ENCODE peak calls at places on chromosomes 4 and X, in eight cellular contexts. Y is naive thymus-derived CD4-positive, alpha-beta T cell; C is ascending aorta; B is uterus; S is psoas muscle; Z is lower lobe of right lung; A is tibial artery; P is BE2C. W is an unnamed sample.

GRCh38 chrX:4844376-4844775 is 1130.9 kb upstream of the PRKX start:
- DNase-seq in P (no peak), A (no peak), B (no peak), Z (no peak), S (no peak), C (no peak), Y (no peak), W (no peak)

GRCh38 chr4:15654556-15655222 is 468 bp downstream of the FBXL5 start:
- DNase-seq in S (peak; percentile 45), Y (peak; percentile 18), C (peak; percentile 72), Z (peak; percentile 67), A (peak; percentile 52), P (peak; percentile 50), B (peak; percentile 42), W (peak; percentile 61)

GRCh38 chrX:109600114-109600710 is 24.8 kb downstream of the KCNE5 start:
- DNase-seq in Y (no peak), S (no peak), C (no peak), B (no peak), Z (no peak), A (peak; percentile 28), P (no peak), W (peak; percentile 21)

GRCh38 chr4:74623041-74623440 is 171.3 kb downstream of the BTC start:
- DNase-seq in B (no peak), Y (peak; percentile 47), Z (no peak), C (no peak), S (no peak), P (peak; percentile 9), A (no peak), W (peak; percentile 51)

GRCh38 chr4:172826346-172826745 is 342.3 kb upstream of the GALNT7 start:
- DNase-seq in P (no peak), B (no peak), Y (no peak), Z (no peak), C (no peak), S (no peak), A (no peak), W (peak; percentile 5)

GRCh38 chr4:37132351-37132989 is 112.1 kb upstream of the NWD2 start:
- DNase-seq in Z (no peak), Y (no peak), S (no peak), C (no peak), A (no peak), B (no peak), P (no peak), W (no peak)

GRCh38 chr4:51901363-51901762 is 58.4 kb downstream of the DCUN1D4 start:
- DNase-seq in Z (no peak), C (no peak), A (no peak), S (no peak), P (no peak), Y (no peak), B (no peak), W (no peak)

GRCh38 chrX:101232316-101232715 is 12.7 kb downstream of the DRP2 start:
- DNase-seq in Z (no peak), C (no peak), P (no peak), B (no peak), A (no peak), Y (no peak), S (no peak), W (peak; percentile 23)

GRCh38 chr4:159018062-159018629 is 84.7 kb upstream of the RAPGEF2 start:
- DNase-seq in Y (no peak), Z (no peak), C (no peak), S (no peak), P (peak; percentile 21), A (no peak), B (no peak), W (no peak)

GRCh38 chr4:147351083-147351787 is 129.7 kb upstream of the EDNRA start:
- DNase-seq in P (no peak), A (no peak), Y (no peak), Z (no peak), S (no peak), C (no peak), B (no peak), W (peak; percentile 18)

GRCh38 chr4:37381040-37381668 is 136.6 kb downstream of the NWD2 start:
- DNase-seq in C (no peak), Z (no peak), Y (no peak), B (no peak), S (no peak), A (no peak), P (no peak), W (no peak)

GRCh38 chrX:34300871-34301270 is 168.8 kb upstream of the FAM47A start:
- DNase-seq in A (no peak), P (peak; percentile 32), C (no peak), B (no peak), Z (no peak), Y (peak; percentile 6), S (no peak), W (peak; percentile 28)

GRCh38 chr4:53734584-53735363 is 143.5 kb upstream of the LNX1 start:
- DNase-seq in P (no peak), Y (no peak), C (no peak), S (no peak), A (no peak), B (no peak), Z (no peak), W (peak; percentile 89)

GRCh38 chrX:118644378-118644777 is 83.0 kb upstream of the IL13RA1 start:
- DNase-seq in S (no peak), A (no peak), P (no peak), C (no peak), Y (no peak), Z (no peak), B (no peak), W (peak; percentile 51)

GRCh38 chr4:161314371-161314770 is 849.4 kb downstream of the FSTL5 start:
- DNase-seq in A (no peak), P (no peak), Y (no peak), B (no peak), Z (no peak), S (no peak), C (no peak), W (no peak)

GRCh38 chrX:55623100-55623499 is at the start of gene FOXR2:
- DNase-seq in B (no peak), C (no peak), P (no peak), Z (no peak), S (no peak), Y (no peak), A (no peak), W (no peak)

GRCh38 chrX:55624403-55624802 is 1.2 kb downstream of the FOXR2 start:
- DNase-seq in C (no peak), Y (no peak), P (no peak), B (no peak), S (no peak), A (no peak), Z (no peak), W (no peak)

GRCh38 chrX:55619547-55619946 is 3.7 kb upstream of the FOXR2 start:
- DNase-seq in P (no peak), B (no peak), Z (no peak), Y (no peak), S (no peak), C (no peak), A (no peak), W (no peak)
- H3K9me3 ChIP-seq in P (no peaks in the 10 kb centered on the region), B (no peaks in the 10 kb centered on the region), Z (no peaks in the 10 kb centered on the region), Y (no peaks in the 10 kb centered on the region), S (no peaks in the 10 kb centered on the region), C (no peaks in the 10 kb centered on the region), A (no peaks in the 10 kb centered on the region), W (no peaks in the 10 kb centered on the region)

DNA sequence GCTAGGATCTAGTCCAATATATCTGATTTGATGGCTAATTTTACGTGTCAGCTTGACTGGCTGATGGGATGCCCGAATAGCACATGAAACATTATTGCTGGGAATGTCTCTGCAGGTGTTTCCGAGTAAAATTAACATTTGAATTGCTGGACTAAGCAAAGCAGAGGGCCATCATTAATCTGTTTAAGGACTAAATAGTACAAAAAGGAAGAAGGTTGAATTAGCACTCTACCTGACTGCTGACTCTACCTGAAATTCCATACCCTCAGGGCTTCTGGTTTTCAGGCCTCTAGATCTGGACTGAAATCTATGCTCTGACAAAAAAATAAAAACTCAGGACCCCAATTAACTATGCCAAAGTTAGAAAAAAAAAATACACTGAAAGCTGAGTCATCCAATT is 1021.9 kb downstream of the FAM133A start:
- DNase-seq in B (no peak), A (no peak), S (no peak), Z (no peak), P (no peak), C (no peak), Y (no peak), W (no peak)
- H3K9me3 ChIP-seq in B (no peaks in the 10 kb centered on the region), A (no peaks in the 10 kb centered on the region), S (no peaks in the 10 kb centered on the region), Z (no peaks in the 10 kb centered on the region), P (no peaks in the 10 kb centered on the region), C (no peaks in the 10 kb centered on the region), Y (no peaks in the 10 kb centered on the region), W (no peaks in the 10 kb centered on the region)

GRCh38 chrX:123140904-123141303 is 43.2 kb upstream of the GRIA3 start:
- DNase-seq in Y (no peak), A (no peak), S (no peak), Z (no peak), P (no peak), B (no peak), C (no peak), W (no peak)
- H3K9me3 ChIP-seq in Y (no peaks in the 10 kb centered on the region), A (no peaks in the 10 kb centered on the region), S (no peaks in the 10 kb centered on the region), Z (no peaks in the 10 kb centered on the region), P (no peaks in the 10 kb centered on the region), B (no peaks in the 10 kb centered on the region), C (no peaks in the 10 kb centered on the region), W (no peaks in the 10 kb centered on the region)

DNA sequence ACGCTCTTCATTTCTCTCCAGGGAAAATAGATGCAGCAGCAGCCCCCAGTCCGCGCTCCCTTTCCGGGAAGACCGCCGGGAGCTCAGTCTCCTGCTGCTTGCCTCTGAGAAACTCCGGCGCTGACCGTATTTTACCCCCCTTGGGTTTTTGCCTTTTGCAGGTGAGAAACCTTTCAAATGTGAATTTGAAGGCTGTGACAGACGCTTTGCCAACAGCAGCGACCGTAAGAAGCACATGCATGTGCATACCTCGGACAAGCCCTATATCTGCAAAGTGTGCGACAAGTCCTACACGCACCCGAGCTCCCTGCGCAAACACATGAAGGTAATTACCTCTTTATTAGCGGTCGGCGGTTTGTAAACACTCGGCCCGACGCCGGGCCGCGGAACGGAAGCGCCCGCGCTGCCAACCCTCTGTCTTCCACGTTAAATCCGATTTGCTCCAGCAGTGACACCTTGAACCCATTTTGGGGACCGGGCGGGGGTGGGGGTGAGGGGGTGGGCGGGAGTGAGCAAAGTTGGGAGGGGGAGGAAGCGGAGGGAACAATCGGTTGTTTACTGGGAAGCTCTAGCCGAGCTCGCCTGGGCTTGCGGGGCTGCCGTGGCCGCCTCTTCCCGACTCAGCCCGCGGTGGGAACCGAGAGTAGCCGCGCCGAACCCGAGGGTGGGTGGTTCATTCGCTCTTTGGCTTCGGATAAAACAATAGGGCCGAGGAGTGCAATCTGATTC is 3.0 kb downstream of the ZIC3 start:
- DNase-seq in S (no peak), A (no peak), C (no peak), Z (no peak), Y (no peak), B (no peak), P (no peak), W (peak; percentile 0)
- H3K9me3 ChIP-seq in S (no peaks in the 10 kb centered on the region), A (no peaks in the 10 kb centered on the region), C (no peaks in the 10 kb centered on the region), Z (no peaks in the 10 kb centered on the region), Y (no peaks in the 10 kb centered on the region), B (no peaks in the 10 kb centered on the region), P (no peaks in the 10 kb centered on the region), W (no peaks in the 10 kb centered on the region)

GRCh38 chr4:7766661-7767345 is 172.9 kb downstream of the AFAP1 start:
- DNase-seq in A (no peak), Z (peak; percentile 29), Y (no peak), P (no peak), C (no peak), S (no peak), B (no peak), W (no peak)
- H3K9me3 ChIP-seq in A (no peaks in the 10 kb centered on the region), Z (no peaks in the 10 kb centered on the region), Y (no peaks in the 10 kb centered on the region), P (no peaks in the 10 kb centered on the region), C (no peaks in the 10 kb centered on the region), S (no peaks in the 10 kb centered on the region), B (no peaks in the 10 kb centered on the region), W (no peaks in the 10 kb centered on the region)

GRCh38 chr4:45869199-45869598 is 254.7 kb downstream of the GABRG1 start:
- DNase-seq in A (no peak), C (no peak), B (no peak), Y (no peak), S (no peak), Z (no peak), P (no peak), W (no peak)
- H3K9me3 ChIP-seq in A (no peaks in the 10 kb centered on the region), C (no peaks in the 10 kb centered on the region), B (no peaks in the 10 kb centered on the region), Y (no peaks in the 10 kb centered on the region), S (no peaks in the 10 kb centered on the region), Z (no peaks in the 10 kb centered on the region), P (no peaks in the 10 kb centered on the region), W (no peaks in the 10 kb centered on the region)